ENCODE peak calls at places on chromosomes 7 and 10, in nine cellular contexts. H is stomach; U is activated naive CD4-positive, alpha-beta T cell; I is AG09319; W is GM03348; F is T follicular helper cell; O is mucosa of gallbladder; T is hepatocyte; V is cardiac muscle cell. B is an unnamed sample.

GRCh38 chr10:101839421-101840063 is 4.1 kb downstream of the KCNIP2 start:
- DNase-seq in H (peak; percentile 60), U (peak; percentile 11), I (no peak), W (peak; percentile 91), F (peak; percentile 47), O (no peak), T (peak; percentile 72), V (peak; percentile 56), B (peak; percentile 52)

GRCh38 chr7:148882668-148883232 is 1.3 kb downstream of the EZH2 start:
- DNase-seq in H (no peak), U (no peak), I (no peak), W (no peak), F (no peak), O (no peak), T (no peak), V (no peak), B (no peak)

GRCh38 chr10:84195044-84195830 is 900 bp downstream of the CDHR1 start:
- DNase-seq in H (no peak), U (no peak), I (no peak), W (no peak), F (no peak), O (no peak), T (no peak), V (no peak), B (no peak)

GRCh38 chr7:81285142-81285871 is 366.5 kb upstream of the SEMA3C start:
- DNase-seq in H (no peak), U (no peak), I (peak; percentile 62), W (no peak), F (no peak), O (no peak), T (no peak), V (no peak), B (no peak)

GRCh38 chr7:23356726-23357125 is 57.6 kb downstream of the MALSU1 start:
- DNase-seq in H (no peak), U (no peak), I (no peak), W (no peak), F (no peak), O (no peak), T (no peak), V (no peak), B (no peak)

GRCh38 chr7:52540041-52540440 is 495.4 kb upstream of the POM121L12 start:
- DNase-seq in H (no peak), U (no peak), I (no peak), W (no peak), F (no peak), O (no peak), T (peak; percentile 17), V (no peak), B (no peak)

GRCh38 chr7:101817930-101818698 is 688 bp downstream of the CUX1 start:
- DNase-seq in H (no peak), U (no peak), I (no peak), W (no peak), F (no peak), O (no peak), T (no peak), V (no peak), B (no peak)

GRCh38 chr10:76397210-76397881 is 965.9 kb downstream of the LRMDA start:
- DNase-seq in H (no peak), U (no peak), I (no peak), W (no peak), F (no peak), O (no peak), T (no peak), V (no peak), B (no peak)